ENCODE peak calls at places on chromosome 9, in ten cellular contexts. One of them, this sample, is unnamed.
A peak's percentile ranks its signal among the peaks of the same experiment; 100 is the strongest.

GRCh38 chr9:33130501-33130900 is 36.6 kb downstream of the B4GALT1 start:
- DNase-seq in cardiac muscle cell: peak; percentile 82
- DNase-seq in mammary epithelial cell: peak; percentile 53
- DNase-seq in astrocyte of the spinal cord: peak; percentile 37
- DNase-seq in esophagus squamous epithelium: no peak
- DNase-seq in AG04450: no peak
- DNase-seq in fibroblast of pulmonary artery: peak; percentile 53
- DNase-seq in HFF-Myc: no peak
- DNase-seq in GM23338: no peak
- DNase-seq in right lobe of liver: no peak
- DNase-seq in this sample: no peak

GRCh38 chr9:127130661-127131538 is 8.5 kb upstream of the ANGPTL2 start:
- DNase-seq in cardiac muscle cell: peak; percentile 95
- DNase-seq in mammary epithelial cell: peak; percentile 84
- DNase-seq in astrocyte of the spinal cord: peak; percentile 94
- DNase-seq in esophagus squamous epithelium: no peak
- DNase-seq in AG04450: peak; percentile 88
- DNase-seq in fibroblast of pulmonary artery: peak; percentile 94
- DNase-seq in HFF-Myc: peak; percentile 78
- DNase-seq in GM23338: no peak
- DNase-seq in right lobe of liver: no peak
- DNase-seq in this sample: peak; percentile 88

GRCh38 chr9:87249029-87249428 is 248.6 kb upstream of the DAPK1 start:
- DNase-seq in cardiac muscle cell: no peak
- DNase-seq in mammary epithelial cell: peak; percentile 91
- DNase-seq in astrocyte of the spinal cord: no peak
- DNase-seq in esophagus squamous epithelium: no peak
- DNase-seq in AG04450: no peak
- DNase-seq in fibroblast of pulmonary artery: no peak
- DNase-seq in HFF-Myc: no peak
- DNase-seq in GM23338: no peak
- DNase-seq in right lobe of liver: no peak
- DNase-seq in this sample: no peak

GRCh38 chr9:127919253-127919815 is 2.5 kb upstream of the ST6GALNAC4 start:
- DNase-seq in cardiac muscle cell: peak; percentile 98
- DNase-seq in mammary epithelial cell: peak; percentile 99
- DNase-seq in astrocyte of the spinal cord: peak; percentile 98
- DNase-seq in esophagus squamous epithelium: no peak
- DNase-seq in AG04450: peak; percentile 88
- DNase-seq in fibroblast of pulmonary artery: peak; percentile 99
- DNase-seq in HFF-Myc: peak; percentile 96
- DNase-seq in GM23338: no peak
- DNase-seq in right lobe of liver: peak; percentile 93
- DNase-seq in this sample: peak; percentile 97

GRCh38 chr9:78871452-78872331 is 574.8 kb downstream of the PSAT1 start:
- DNase-seq in cardiac muscle cell: peak; percentile 73
- DNase-seq in mammary epithelial cell: peak; percentile 88
- DNase-seq in astrocyte of the spinal cord: peak; percentile 88
- DNase-seq in esophagus squamous epithelium: no peak
- DNase-seq in AG04450: peak; percentile 82
- DNase-seq in fibroblast of pulmonary artery: peak; percentile 85
- DNase-seq in HFF-Myc: peak; percentile 94
- DNase-seq in GM23338: no peak
- DNase-seq in right lobe of liver: no peak
- DNase-seq in this sample: peak; percentile 72

GRCh38 chr9:105296889-105297288 is 52.4 kb downstream of the SLC44A1 start:
- DNase-seq in cardiac muscle cell: peak; percentile 97
- DNase-seq in mammary epithelial cell: peak; percentile 96
- DNase-seq in astrocyte of the spinal cord: peak; percentile 75
- DNase-seq in esophagus squamous epithelium: no peak
- DNase-seq in AG04450: peak; percentile 38
- DNase-seq in fibroblast of pulmonary artery: peak; percentile 99
- DNase-seq in HFF-Myc: no peak
- DNase-seq in GM23338: peak; percentile 83
- DNase-seq in right lobe of liver: no peak
- DNase-seq in this sample: peak; percentile 81

GRCh38 chr9:92381780-92382179 is 22.6 kb downstream of the OGN start:
- DNase-seq in cardiac muscle cell: no peak
- DNase-seq in mammary epithelial cell: no peak
- DNase-seq in astrocyte of the spinal cord: no peak
- DNase-seq in esophagus squamous epithelium: no peak
- DNase-seq in AG04450: no peak
- DNase-seq in fibroblast of pulmonary artery: no peak
- DNase-seq in HFF-Myc: no peak
- DNase-seq in GM23338: no peak
- DNase-seq in right lobe of liver: no peak
- DNase-seq in this sample: no peak

GRCh38 chr9:12680341-12680740 is 12.8 kb upstream of the TYRP1 start:
- DNase-seq in cardiac muscle cell: peak; percentile 69
- DNase-seq in mammary epithelial cell: no peak
- DNase-seq in astrocyte of the spinal cord: peak; percentile 36
- DNase-seq in esophagus squamous epithelium: no peak
- DNase-seq in AG04450: no peak
- DNase-seq in fibroblast of pulmonary artery: peak; percentile 71
- DNase-seq in HFF-Myc: no peak
- DNase-seq in GM23338: peak; percentile 67
- DNase-seq in right lobe of liver: no peak
- DNase-seq in this sample: peak; percentile 11

GRCh38 chr9:129023908-129024233 is 4.3 kb downstream of the SH3GLB2 start:
- DNase-seq in cardiac muscle cell: no peak
- DNase-seq in mammary epithelial cell: no peak
- DNase-seq in astrocyte of the spinal cord: no peak
- DNase-seq in esophagus squamous epithelium: no peak
- DNase-seq in AG04450: no peak
- DNase-seq in fibroblast of pulmonary artery: no peak
- DNase-seq in HFF-Myc: no peak
- DNase-seq in GM23338: no peak
- DNase-seq in right lobe of liver: no peak
- DNase-seq in this sample: no peak

GRCh38 chr9:129026442-129027223 is 1.5 kb downstream of the SH3GLB2 start:
- DNase-seq in cardiac muscle cell: no peak
- DNase-seq in mammary epithelial cell: peak; percentile 29
- DNase-seq in astrocyte of the spinal cord: peak; percentile 27
- DNase-seq in esophagus squamous epithelium: no peak
- DNase-seq in AG04450: no peak
- DNase-seq in fibroblast of pulmonary artery: no peak
- DNase-seq in HFF-Myc: no peak
- DNase-seq in GM23338: peak; percentile 76
- DNase-seq in right lobe of liver: no peak
- DNase-seq in this sample: no peak

GRCh38 chr9:129023036-129023907 is 4.9 kb downstream of the SH3GLB2 start:
- DNase-seq in cardiac muscle cell: peak; percentile 75
- DNase-seq in mammary epithelial cell: peak; percentile 32
- DNase-seq in astrocyte of the spinal cord: peak; percentile 84
- DNase-seq in esophagus squamous epithelium: no peak
- DNase-seq in AG04450: peak; percentile 60
- DNase-seq in fibroblast of pulmonary artery: peak; percentile 62
- DNase-seq in HFF-Myc: peak; percentile 60
- DNase-seq in GM23338: no peak
- DNase-seq in right lobe of liver: no peak
- DNase-seq in this sample: peak; percentile 90

GRCh38 chr9:129021091-129021490 is 7.0 kb downstream of the SH3GLB2 start:
- DNase-seq in cardiac muscle cell: no peak
- DNase-seq in mammary epithelial cell: no peak
- DNase-seq in astrocyte of the spinal cord: no peak
- DNase-seq in esophagus squamous epithelium: no peak
- DNase-seq in AG04450: no peak
- DNase-seq in fibroblast of pulmonary artery: no peak
- DNase-seq in HFF-Myc: no peak
- DNase-seq in GM23338: no peak
- DNase-seq in right lobe of liver: no peak
- DNase-seq in this sample: no peak

GRCh38 chr9:129022037-129022436 is 6.1 kb downstream of the SH3GLB2 start:
- DNase-seq in cardiac muscle cell: no peak
- DNase-seq in mammary epithelial cell: no peak
- DNase-seq in astrocyte of the spinal cord: no peak
- DNase-seq in esophagus squamous epithelium: no peak
- DNase-seq in AG04450: no peak
- DNase-seq in fibroblast of pulmonary artery: no peak
- DNase-seq in HFF-Myc: no peak
- DNase-seq in GM23338: no peak
- DNase-seq in right lobe of liver: no peak
- DNase-seq in this sample: no peak
- TF ChIP-seq CTCF in cardiac muscle cell: no peak
- TF ChIP-seq CTCF in mammary epithelial cell: no peak
- TF ChIP-seq CTCF in astrocyte of the spinal cord: no peak
- TF ChIP-seq CTCF in esophagus squamous epithelium: no peak
- TF ChIP-seq CTCF in AG04450: no peak
- TF ChIP-seq CTCF in fibroblast of pulmonary artery: no peak
- TF ChIP-seq CTCF in HFF-Myc: no peak
- TF ChIP-seq CTCF in GM23338: no peak
- TF ChIP-seq CTCF in right lobe of liver: no peak
- TF ChIP-seq CTCF in this sample: no peak

DNA sequence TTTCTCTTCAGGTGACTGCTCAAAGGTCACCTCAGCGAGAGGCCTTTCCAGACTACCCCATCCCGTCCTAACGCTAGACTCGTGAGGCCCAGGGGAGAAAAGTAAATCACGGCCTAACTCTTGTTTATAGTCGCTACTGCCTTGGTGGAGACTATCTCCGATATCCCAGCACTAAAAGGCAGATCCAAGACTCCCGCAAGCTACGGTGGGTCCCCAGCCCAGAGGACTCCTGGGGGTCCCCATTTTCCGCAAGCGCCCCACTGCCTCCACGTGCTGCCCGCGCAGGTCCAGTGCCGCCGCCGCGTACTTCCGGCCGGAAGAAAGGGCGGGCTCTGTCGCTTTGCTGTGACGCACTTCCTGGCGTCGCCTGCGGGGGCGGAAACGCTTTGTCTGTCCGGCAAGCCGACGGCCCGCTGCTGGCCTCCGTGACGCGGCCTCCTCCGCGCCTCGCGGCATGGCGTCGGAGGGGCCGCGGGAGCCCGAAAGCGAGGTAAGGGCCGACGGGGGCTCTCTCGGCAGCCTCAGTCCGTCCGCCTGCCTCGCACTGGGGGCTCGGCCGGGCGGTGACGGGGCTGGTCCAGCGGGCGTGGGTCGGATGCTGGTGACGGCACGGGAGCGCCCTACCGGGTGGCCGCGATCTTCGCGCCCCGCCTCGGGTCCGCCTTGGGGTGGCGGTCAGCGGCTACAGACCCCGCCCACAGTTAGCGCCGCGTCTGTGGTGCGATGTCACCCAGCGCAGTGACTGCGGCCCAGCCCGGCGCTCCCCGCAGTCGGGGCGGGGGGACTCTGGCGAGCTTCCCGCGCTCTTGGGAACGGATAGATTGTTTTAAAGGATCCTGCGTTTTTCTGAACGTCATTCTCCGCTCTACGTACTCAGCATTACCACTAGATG is at the start of gene SECISBP2:
- DNase-seq in cardiac muscle cell: peak; percentile 99
- DNase-seq in mammary epithelial cell: peak; percentile 95
- DNase-seq in astrocyte of the spinal cord: peak; percentile 99
- DNase-seq in esophagus squamous epithelium: peak; percentile 75
- DNase-seq in AG04450: peak; percentile 93
- DNase-seq in fibroblast of pulmonary artery: peak; percentile 98
- DNase-seq in HFF-Myc: peak; percentile 94
- DNase-seq in GM23338: peak; percentile 97
- DNase-seq in right lobe of liver: peak; percentile 99
- DNase-seq in this sample: peak; percentile 97
- TF ChIP-seq CTCF in cardiac muscle cell: peak; percentile 79
- TF ChIP-seq CTCF in mammary epithelial cell: peak; percentile 74
- TF ChIP-seq CTCF in astrocyte of the spinal cord: peak; percentile 78
- TF ChIP-seq CTCF in esophagus squamous epithelium: peak; percentile 65
- TF ChIP-seq CTCF in AG04450: peak; percentile 82
- TF ChIP-seq CTCF in fibroblast of pulmonary artery: peak; percentile 74
- TF ChIP-seq CTCF in HFF-Myc: peak; percentile 71
- TF ChIP-seq CTCF in GM23338: peak; percentile 65
- TF ChIP-seq CTCF in right lobe of liver: peak; percentile 88
- TF ChIP-seq CTCF in this sample: peak; percentile 71

GRCh38 chr9:3909966-3910650 is 384.3 kb upstream of the RFX3 start:
- DNase-seq in cardiac muscle cell: no peak
- DNase-seq in mammary epithelial cell: no peak
- DNase-seq in astrocyte of the spinal cord: no peak
- DNase-seq in esophagus squamous epithelium: no peak
- DNase-seq in AG04450: no peak
- DNase-seq in fibroblast of pulmonary artery: no peak
- DNase-seq in HFF-Myc: no peak
- DNase-seq in GM23338: no peak
- DNase-seq in right lobe of liver: no peak
- DNase-seq in this sample: no peak

GRCh38 chr9:3903906-3904305 is 378.1 kb upstream of the RFX3 start:
- DNase-seq in cardiac muscle cell: no peak
- DNase-seq in mammary epithelial cell: no peak
- DNase-seq in astrocyte of the spinal cord: no peak
- DNase-seq in esophagus squamous epithelium: no peak
- DNase-seq in AG04450: no peak
- DNase-seq in fibroblast of pulmonary artery: no peak
- DNase-seq in HFF-Myc: no peak
- DNase-seq in GM23338: no peak
- DNase-seq in right lobe of liver: no peak
- DNase-seq in this sample: no peak

GRCh38 chr9:3903273-3903672 is 377.5 kb upstream of the RFX3 start:
- DNase-seq in cardiac muscle cell: no peak
- DNase-seq in mammary epithelial cell: no peak
- DNase-seq in astrocyte of the spinal cord: no peak
- DNase-seq in esophagus squamous epithelium: no peak
- DNase-seq in AG04450: no peak
- DNase-seq in fibroblast of pulmonary artery: no peak
- DNase-seq in HFF-Myc: no peak
- DNase-seq in GM23338: no peak
- DNase-seq in right lobe of liver: no peak
- DNase-seq in this sample: no peak

GRCh38 chr9:3908731-3909130 is 382.9 kb upstream of the RFX3 start:
- DNase-seq in cardiac muscle cell: peak; percentile 46
- DNase-seq in mammary epithelial cell: peak; percentile 37
- DNase-seq in astrocyte of the spinal cord: no peak
- DNase-seq in esophagus squamous epithelium: no peak
- DNase-seq in AG04450: no peak
- DNase-seq in fibroblast of pulmonary artery: peak; percentile 41
- DNase-seq in HFF-Myc: no peak
- DNase-seq in GM23338: no peak
- DNase-seq in right lobe of liver: no peak
- DNase-seq in this sample: peak; percentile 36

DNA sequence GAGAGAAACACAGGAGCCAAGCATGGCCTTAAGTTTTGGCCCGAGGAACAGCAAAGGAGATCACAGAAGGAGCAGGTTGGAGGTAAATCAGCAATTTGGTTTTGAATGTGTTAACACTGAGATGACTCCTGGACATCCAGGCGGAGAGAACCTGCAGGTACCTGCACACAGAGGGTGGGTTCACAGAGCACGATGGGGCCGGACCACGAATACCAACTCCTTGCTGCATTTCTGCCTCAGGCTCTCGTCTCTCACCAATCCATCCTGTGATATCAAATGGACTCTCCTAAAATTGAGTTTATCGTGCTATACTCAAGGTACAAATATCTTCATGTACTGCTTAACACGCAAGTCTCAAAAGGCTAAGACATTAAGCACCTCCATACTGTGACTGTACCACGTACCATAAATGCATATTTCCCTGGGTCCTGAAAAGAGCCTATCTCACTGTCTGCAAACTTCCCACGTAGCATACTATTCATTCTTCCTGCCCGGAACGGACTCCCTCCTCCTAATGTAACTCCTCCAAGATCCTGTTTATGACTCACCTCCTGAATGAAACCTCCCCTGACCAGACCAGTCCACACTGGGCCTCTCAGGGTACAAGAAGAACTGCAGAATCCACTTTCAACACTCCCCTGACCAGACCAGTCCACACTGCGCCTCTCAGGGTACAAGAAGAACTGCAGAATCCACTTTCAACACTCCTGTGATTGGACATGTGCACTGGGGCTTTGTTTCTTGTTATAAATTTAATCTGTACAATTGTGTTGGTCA is 380.8 kb upstream of the RFX3 start:
- DNase-seq in cardiac muscle cell: peak; percentile 96
- DNase-seq in mammary epithelial cell: peak; percentile 89
- DNase-seq in astrocyte of the spinal cord: peak; percentile 91
- DNase-seq in esophagus squamous epithelium: no peak
- DNase-seq in AG04450: peak; percentile 83
- DNase-seq in fibroblast of pulmonary artery: peak; percentile 96
- DNase-seq in HFF-Myc: peak; percentile 81
- DNase-seq in GM23338: no peak
- DNase-seq in right lobe of liver: no peak
- DNase-seq in this sample: peak; percentile 52
- TF ChIP-seq CTCF in cardiac muscle cell: peak; percentile 28
- TF ChIP-seq CTCF in mammary epithelial cell: peak; percentile 8
- TF ChIP-seq CTCF in astrocyte of the spinal cord: no peak
- TF ChIP-seq CTCF in esophagus squamous epithelium: no peak
- TF ChIP-seq CTCF in AG04450: no peak
- TF ChIP-seq CTCF in fibroblast of pulmonary artery: peak; percentile 26
- TF ChIP-seq CTCF in HFF-Myc: no peak
- TF ChIP-seq CTCF in GM23338: no peak
- TF ChIP-seq CTCF in right lobe of liver: no peak
- TF ChIP-seq CTCF in this sample: no peak

GRCh38 chr9:14086495-14086894 is 227.4 kb downstream of the NFIB start:
- DNase-seq in cardiac muscle cell: no peak
- DNase-seq in mammary epithelial cell: no peak
- DNase-seq in astrocyte of the spinal cord: no peak
- DNase-seq in esophagus squamous epithelium: no peak
- DNase-seq in AG04450: no peak
- DNase-seq in fibroblast of pulmonary artery: no peak
- DNase-seq in HFF-Myc: no peak
- DNase-seq in GM23338: no peak
- DNase-seq in right lobe of liver: no peak
- DNase-seq in this sample: no peak

GRCh38 chr9:14084867-14085266 is 229.1 kb downstream of the NFIB start:
- DNase-seq in cardiac muscle cell: no peak
- DNase-seq in mammary epithelial cell: no peak
- DNase-seq in astrocyte of the spinal cord: no peak
- DNase-seq in esophagus squamous epithelium: no peak
- DNase-seq in AG04450: no peak
- DNase-seq in fibroblast of pulmonary artery: no peak
- DNase-seq in HFF-Myc: no peak
- DNase-seq in GM23338: no peak
- DNase-seq in right lobe of liver: no peak
- DNase-seq in this sample: no peak

GRCh38 chr9:14079440-14079839 is 234.5 kb downstream of the NFIB start:
- DNase-seq in cardiac muscle cell: no peak
- DNase-seq in mammary epithelial cell: no peak
- DNase-seq in astrocyte of the spinal cord: no peak
- DNase-seq in esophagus squamous epithelium: no peak
- DNase-seq in AG04450: no peak
- DNase-seq in fibroblast of pulmonary artery: no peak
- DNase-seq in HFF-Myc: no peak
- DNase-seq in GM23338: no peak
- DNase-seq in right lobe of liver: no peak
- DNase-seq in this sample: no peak

GRCh38 chr9:14082732-14083131 is 231.2 kb downstream of the NFIB start:
- DNase-seq in cardiac muscle cell: no peak
- DNase-seq in mammary epithelial cell: no peak
- DNase-seq in astrocyte of the spinal cord: no peak
- DNase-seq in esophagus squamous epithelium: no peak
- DNase-seq in AG04450: no peak
- DNase-seq in fibroblast of pulmonary artery: no peak
- DNase-seq in HFF-Myc: no peak
- DNase-seq in GM23338: no peak
- DNase-seq in right lobe of liver: no peak
- DNase-seq in this sample: no peak

DNA sequence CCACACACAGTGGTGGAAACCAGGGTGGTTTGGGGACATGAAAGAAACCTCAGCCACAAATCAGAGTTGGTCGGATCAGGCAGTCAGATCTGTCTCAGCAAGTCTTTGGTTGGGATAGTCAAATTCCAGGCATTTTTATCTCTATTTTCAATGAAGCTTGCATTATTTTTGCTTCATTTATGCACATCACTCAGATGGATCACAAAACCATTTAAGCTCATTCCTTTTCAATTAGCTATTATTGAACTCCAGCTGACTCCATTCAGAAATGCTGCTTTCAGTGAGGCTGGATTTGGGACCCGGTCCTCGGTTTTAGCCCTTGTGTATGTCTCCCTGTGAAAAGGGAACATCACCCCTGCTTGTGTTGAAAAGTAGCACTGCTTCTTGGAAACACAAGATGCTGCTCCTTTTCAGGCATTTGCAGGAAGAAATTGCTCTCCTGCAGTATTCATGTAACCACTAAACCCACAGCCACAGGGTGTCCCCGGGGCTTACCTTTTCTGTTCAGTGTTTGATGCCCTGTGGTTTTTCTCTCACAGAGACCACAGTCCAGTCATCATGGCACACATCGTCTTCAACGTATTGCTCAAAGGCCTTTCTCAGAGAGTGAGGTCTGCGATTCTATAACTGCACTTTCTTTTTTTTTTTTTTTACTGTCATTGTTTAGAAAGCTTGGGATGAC is 232.9 kb downstream of the NFIB start:
- DNase-seq in cardiac muscle cell: peak; percentile 33
- DNase-seq in mammary epithelial cell: peak; percentile 95
- DNase-seq in astrocyte of the spinal cord: peak; percentile 93
- DNase-seq in esophagus squamous epithelium: no peak
- DNase-seq in AG04450: no peak
- DNase-seq in fibroblast of pulmonary artery: no peak
- DNase-seq in HFF-Myc: no peak
- DNase-seq in GM23338: peak; percentile 13
- DNase-seq in right lobe of liver: no peak
- DNase-seq in this sample: no peak
- TF ChIP-seq CTCF in cardiac muscle cell: no peak
- TF ChIP-seq CTCF in mammary epithelial cell: no peak
- TF ChIP-seq CTCF in astrocyte of the spinal cord: peak; percentile 25
- TF ChIP-seq CTCF in esophagus squamous epithelium: no peak
- TF ChIP-seq CTCF in AG04450: no peak
- TF ChIP-seq CTCF in fibroblast of pulmonary artery: no peak
- TF ChIP-seq CTCF in HFF-Myc: no peak
- TF ChIP-seq CTCF in GM23338: peak; percentile 1
- TF ChIP-seq CTCF in right lobe of liver: no peak
- TF ChIP-seq CTCF in this sample: no peak